ENCODE peak calls at places on chromosome 22, in eight cellular contexts. D is AG04450, W is fibroblast of villous mesenchyme, H is ovary, O is PC-9, A is bronchial epithelial cell, N is PC-3, G is left lung. P is an unnamed sample.

GRCh38 chr22:50247748-50248147 is 2.9 kb upstream of the TUBGCP6 start:
- DNase-seq in D (no peak), W (peak; percentile 39), H (peak; percentile 51), O (no peak), A (peak; percentile 46), N (peak; percentile 34), G (peak; percentile 43), P (no peak)

GRCh38 chr22:48495751-48496080 is 1332.0 kb downstream of the BRD1 start:
- DNase-seq in D (no peak), W (no peak), H (no peak), O (no peak), A (no peak), N (no peak), G (no peak), P (no peak)

GRCh38 chr22:48605856-48606255 is 1221.8 kb downstream of the BRD1 start:
- DNase-seq in D (no peak), W (no peak), H (no peak), O (no peak), A (no peak), N (no peak), G (no peak), P (no peak)

GRCh38 chr22:21712751-21713427 is 22.7 kb downstream of the YPEL1 start:
- DNase-seq in D (peak; percentile 52), W (peak; percentile 77), H (peak; percentile 71), O (peak; percentile 37), A (peak; percentile 53), N (peak; percentile 73), G (peak; percentile 65), P (peak; percentile 32)

GRCh38 chr22:49006207-49007012 is 821.3 kb downstream of the BRD1 start:
- DNase-seq in D (no peak), W (no peak), H (no peak), O (no peak), A (no peak), N (no peak), G (no peak), P (no peak)

GRCh38 chr22:31451709-31452571 is 37.7 kb downstream of the EIF4ENIF1 start:
- DNase-seq in D (peak; percentile 1), W (peak; percentile 54), H (no peak), O (no peak), A (peak; percentile 51), N (peak; percentile 69), G (no peak), P (peak; percentile 23)

GRCh38 chr22:37951305-37951704 is 2.1 kb downstream of the C22orf23 start:
- DNase-seq in D (no peak), W (no peak), H (no peak), O (no peak), A (peak; percentile 32), N (no peak), G (no peak), P (no peak)

GRCh38 chr22:26131755-26132154 is 37.5 kb upstream of the SEZ6L start:
- DNase-seq in D (no peak), W (no peak), H (no peak), O (no peak), A (no peak), N (no peak), G (no peak), P (no peak)

GRCh38 chr22:30016596-30016995 is 63.7 kb upstream of the HORMAD2 start:
- DNase-seq in D (no peak), W (no peak), H (no peak), O (no peak), A (no peak), N (no peak), G (no peak), P (no peak)

GRCh38 chr22:30017375-30017774 is 62.9 kb upstream of the HORMAD2 start:
- DNase-seq in D (no peak), W (peak; percentile 30), H (no peak), O (no peak), A (no peak), N (peak; percentile 10), G (no peak), P (peak; percentile 39)

GRCh38 chr22:30014244-30014643 is 66.0 kb upstream of the HORMAD2 start:
- DNase-seq in D (no peak), W (no peak), H (no peak), O (no peak), A (no peak), N (no peak), G (no peak), P (no peak)

GRCh38 chr22:30015229-30015797 is 65.0 kb upstream of the HORMAD2 start:
- DNase-seq in D (no peak), W (peak; percentile 37), H (no peak), O (no peak), A (peak; percentile 69), N (peak; percentile 68), G (no peak), P (no peak)

DNA sequence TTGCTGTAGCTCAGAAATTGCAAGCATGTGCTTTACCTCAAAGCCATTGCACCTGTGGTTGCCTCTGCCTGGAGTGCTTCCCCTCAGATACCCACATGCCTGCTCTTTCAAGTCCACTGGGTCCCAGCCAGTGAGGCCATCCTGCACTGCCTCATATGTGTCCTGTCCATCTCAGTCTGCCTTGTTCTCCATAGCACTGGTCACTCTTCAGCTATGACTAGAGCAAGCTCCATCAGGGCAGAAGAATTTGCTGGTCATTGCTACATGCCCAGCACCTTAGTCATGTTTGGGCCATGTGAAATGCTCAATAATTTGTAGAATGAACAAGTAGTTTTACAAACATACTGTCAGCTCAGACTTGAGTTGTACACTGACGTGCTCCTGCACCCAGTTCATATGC is 64.4 kb upstream of the HORMAD2 start:
- DNase-seq in D (peak; percentile 81), W (no peak), H (no peak), O (no peak), A (no peak), N (peak; percentile 35), G (no peak), P (peak; percentile 39)
- TF ChIP-seq CTCF in D (no peak), W (no peak), H (no peak), O (no peak), A (no peak), N (no peak), G (no peak), P (no peak)

GRCh38 chr22:45418770-45419138 is 5.3 kb downstream of the RIBC2 start:
- DNase-seq in D (no peak), W (no peak), H (no peak), O (no peak), A (no peak), N (no peak), G (no peak), P (no peak)

GRCh38 chr22:45407793-45408192 is 5.6 kb downstream of the SMC1B start:
- DNase-seq in D (no peak), W (no peak), H (no peak), O (no peak), A (no peak), N (no peak), G (no peak), P (no peak)

GRCh38 chr22:45413013-45413367 is 409 bp downstream of the SMC1B start:
- DNase-seq in D (no peak), W (no peak), H (peak; percentile 47), O (no peak), A (no peak), N (no peak), G (no peak), P (no peak)

GRCh38 chr22:45418056-45418769 is 4.7 kb downstream of the RIBC2 start:
- DNase-seq in D (no peak), W (no peak), H (no peak), O (no peak), A (no peak), N (no peak), G (no peak), P (no peak)

DNA sequence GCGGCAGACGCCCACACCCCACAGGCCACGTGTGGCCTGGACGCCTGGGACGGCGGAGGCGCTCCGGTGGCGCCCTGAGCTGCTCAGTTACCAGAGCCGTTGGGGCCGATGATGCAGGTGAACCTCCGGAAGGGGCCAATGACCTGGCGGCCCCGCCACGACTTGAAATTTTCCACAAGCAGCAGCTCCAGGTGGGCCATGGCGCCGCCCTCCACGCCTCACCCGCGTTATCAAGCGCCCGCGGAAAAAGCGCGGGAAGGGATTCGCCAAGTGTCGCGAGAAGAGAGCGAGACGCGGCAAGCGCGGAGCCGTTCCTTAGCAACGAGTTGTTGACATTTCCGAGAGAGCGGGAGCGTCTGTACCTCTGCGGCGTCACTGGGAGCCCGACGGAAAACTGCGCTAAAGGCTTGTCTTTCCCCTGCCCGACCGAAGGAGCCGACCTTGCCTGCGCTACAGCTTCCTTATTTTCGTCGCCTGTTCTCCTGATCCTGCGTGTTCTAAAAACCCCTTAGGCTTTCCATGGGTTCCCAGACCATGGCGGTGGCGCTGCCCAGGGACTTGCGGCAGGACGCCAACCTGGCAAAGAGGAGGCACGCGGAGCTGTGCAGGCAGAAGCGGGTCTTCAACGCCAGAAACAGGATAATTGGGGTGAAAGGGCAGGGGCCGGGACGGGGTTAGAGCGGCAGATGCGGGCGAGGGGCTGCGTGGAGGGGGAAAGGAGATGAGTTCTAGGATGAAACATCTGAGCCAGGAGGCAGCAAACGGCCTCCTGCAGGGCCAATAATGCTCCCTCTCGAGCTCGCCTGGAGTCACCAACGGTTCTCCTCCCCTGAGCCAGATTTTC is at the start of the genes RIBC2 and SMC1B:
- DNase-seq in D (no peak), W (peak; percentile 75), H (peak; percentile 75), O (peak; percentile 81), A (peak; percentile 62), N (peak; percentile 81), G (peak; percentile 88), P (no peak)
- H3K4me3 ChIP-seq in D (peak within 1 kb of the TSS; percentile 59), W (peak within 1 kb of the TSS; percentile 78), H (peak within 1 kb of the TSS; percentile 29), O (peak within 1 kb of the TSS; percentile 73), A (peak within 1 kb of the TSS; percentile 47), N (peak within 1 kb of the TSS; percentile 71), G (peak within 1 kb of the TSS; percentile 49), P (peak within 1 kb of the TSS; percentile 61)

GRCh38 chr22:42425989-42426355 is 6.2 kb downstream of the NFAM1 start:
- DNase-seq in D (no peak), W (no peak), H (no peak), O (no peak), A (peak; percentile 8), N (no peak), G (no peak), P (no peak)

GRCh38 chr22:42428025-42428424 is 4.2 kb downstream of the NFAM1 start:
- DNase-seq in D (no peak), W (no peak), H (no peak), O (no peak), A (no peak), N (no peak), G (no peak), P (no peak)

GRCh38 chr22:42428760-42429159 is 3.4 kb downstream of the NFAM1 start:
- DNase-seq in D (no peak), W (no peak), H (no peak), O (no peak), A (no peak), N (no peak), G (no peak), P (no peak)

GRCh38 chr22:42425337-42425988 is 6.7 kb downstream of the NFAM1 start:
- DNase-seq in D (no peak), W (no peak), H (no peak), O (no peak), A (peak; percentile 67), N (no peak), G (no peak), P (no peak)

DNA sequence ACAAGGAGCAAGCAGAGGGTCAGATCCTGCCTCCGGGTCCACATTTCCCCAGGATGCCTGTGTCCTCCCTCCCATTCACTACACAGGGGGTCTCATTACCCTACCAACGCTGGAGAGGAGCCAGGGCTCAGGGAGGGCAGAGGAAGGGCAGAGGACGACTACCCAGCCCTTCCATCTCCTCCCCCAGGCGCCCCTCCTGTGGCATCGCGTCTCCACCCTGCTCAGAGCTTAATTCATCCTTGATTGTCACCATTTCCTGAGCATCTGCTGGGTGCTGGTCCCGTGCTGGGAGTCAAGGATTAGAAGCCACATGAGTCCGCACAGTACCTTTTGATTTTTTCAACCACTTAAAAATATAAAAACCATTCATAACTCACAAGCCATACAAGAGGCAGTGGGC is 5.0 kb downstream of the NFAM1 start:
- DNase-seq in D (no peak), W (no peak), H (no peak), O (no peak), A (no peak), N (no peak), G (no peak), P (no peak)
- TF ChIP-seq CTCF in D (no peak), W (no peak), H (no peak), O (no peak), A (no peak), N (no peak), G (no peak), P (no peak)

GRCh38 chr22:46028069-46028991 is 51.4 kb upstream of the WNT7B start:
- DNase-seq in D (no peak), W (no peak), H (peak; percentile 42), O (no peak), A (no peak), N (no peak), G (peak; percentile 29), P (no peak)
- H3K4me3 ChIP-seq in D (no peak overlapping the region), W (no peak overlapping the region), H (no peak overlapping the region), O (no peak overlapping the region), A (no peak overlapping the region), N (no peak overlapping the region), G (no peak overlapping the region), P (no peak overlapping the region)

P was measured in AG09309.